ENCODE peak calls at places on chromosome 16, in five cellular contexts. One of them, this sample, is unnamed.

GRCh38 chr16:3980311-3981111 is 100.0 kb upstream of the CREBBP start:
- DNase-seq in H54: peak
- DNase-seq in stimulated activated CD4-positive, alpha-beta T cell treated with anti-CD3 and anti-CD28 coated beads, TNF-alpha, amount 100 ng/mL, for 48 hours: no peak
- DNase-seq in effector CD4-positive, alpha-beta T cell: no peak
- DNase-seq in germinal center: no peak
- DNase-seq in this sample: no peak

GRCh38 chr16:89636663-89637062 is 20.8 kb downstream of the CHMP1A start:
- DNase-seq in stimulated activated CD4-positive, alpha-beta T cell treated with anti-CD3 and anti-CD28 coated beads, TNF-alpha, amount 100 ng/mL, for 48 hours: no peak
- DNase-seq in H54: no peak
- DNase-seq in germinal center: no peak
- DNase-seq in effector CD4-positive, alpha-beta T cell: no peak
- DNase-seq in this sample: no peak

GRCh38 chr16:1152651-1153259 is at the start of gene CACNA1H:
- DNase-seq in stimulated activated CD4-positive, alpha-beta T cell treated with anti-CD3 and anti-CD28 coated beads, TNF-alpha, amount 100 ng/mL, for 48 hours: peak
- DNase-seq in effector CD4-positive, alpha-beta T cell: peak
- DNase-seq in germinal center: peak
- DNase-seq in H54: no peak
- DNase-seq in this sample: no peak

GRCh38 chr16:59148756-59149155 is 414.6 kb upstream of the GOT2 start:
- DNase-seq in effector CD4-positive, alpha-beta T cell: no peak
- DNase-seq in germinal center: no peak
- DNase-seq in H54: no peak
- DNase-seq in stimulated activated CD4-positive, alpha-beta T cell treated with anti-CD3 and anti-CD28 coated beads, TNF-alpha, amount 100 ng/mL, for 48 hours: no peak
- DNase-seq in this sample: no peak

GRCh38 chr16:473046-474043 is 47.9 kb downstream of the RAB11FIP3 start:
- DNase-seq in germinal center: no peak
- DNase-seq in H54: no peak
- DNase-seq in stimulated activated CD4-positive, alpha-beta T cell treated with anti-CD3 and anti-CD28 coated beads, TNF-alpha, amount 100 ng/mL, for 48 hours: no peak
- DNase-seq in effector CD4-positive, alpha-beta T cell: no peak
- DNase-seq in this sample: no peak

GRCh38 chr16:85659805-85660511 is 28.8 kb downstream of the GINS2 start:
- DNase-seq in effector CD4-positive, alpha-beta T cell: peak
- DNase-seq in H54: peak
- DNase-seq in stimulated activated CD4-positive, alpha-beta T cell treated with anti-CD3 and anti-CD28 coated beads, TNF-alpha, amount 100 ng/mL, for 48 hours: peak
- DNase-seq in germinal center: peak
- DNase-seq in this sample: peak

GRCh38 chr16:55021595-55022475 is 91.2 kb downstream of the IRX5 start:
- DNase-seq in H54: peak
- DNase-seq in germinal center: no peak
- DNase-seq in stimulated activated CD4-positive, alpha-beta T cell treated with anti-CD3 and anti-CD28 coated beads, TNF-alpha, amount 100 ng/mL, for 48 hours: no peak
- DNase-seq in effector CD4-positive, alpha-beta T cell: no peak
- DNase-seq in this sample: peak

GRCh38 chr16:89581045-89581695 is 5.6 kb downstream of the CPNE7 start:
- DNase-seq in effector CD4-positive, alpha-beta T cell: no peak
- DNase-seq in stimulated activated CD4-positive, alpha-beta T cell treated with anti-CD3 and anti-CD28 coated beads, TNF-alpha, amount 100 ng/mL, for 48 hours: no peak
- DNase-seq in H54: peak
- DNase-seq in germinal center: no peak
- DNase-seq in this sample: peak

GRCh38 chr16:86297391-86297790 is 212.9 kb upstream of the FOXF1 start:
- DNase-seq in stimulated activated CD4-positive, alpha-beta T cell treated with anti-CD3 and anti-CD28 coated beads, TNF-alpha, amount 100 ng/mL, for 48 hours: no peak
- DNase-seq in H54: peak
- DNase-seq in effector CD4-positive, alpha-beta T cell: no peak
- DNase-seq in germinal center: no peak
- DNase-seq in this sample: no peak

GRCh38 chr16:56354016-56354415 is 71.3 kb downstream of the AMFR start:
- DNase-seq in H54: no peak
- DNase-seq in stimulated activated CD4-positive, alpha-beta T cell treated with anti-CD3 and anti-CD28 coated beads, TNF-alpha, amount 100 ng/mL, for 48 hours: no peak
- DNase-seq in effector CD4-positive, alpha-beta T cell: no peak
- DNase-seq in germinal center: no peak
- DNase-seq in this sample: no peak

GRCh38 chr16:11396241-11397048 is 51.2 kb downstream of the RMI2 start:
- DNase-seq in H54: peak
- DNase-seq in effector CD4-positive, alpha-beta T cell: peak
- DNase-seq in stimulated activated CD4-positive, alpha-beta T cell treated with anti-CD3 and anti-CD28 coated beads, TNF-alpha, amount 100 ng/mL, for 48 hours: peak
- DNase-seq in germinal center: peak
- DNase-seq in this sample: peak

GRCh38 chr16:381788-382717 is at the start of gene PGAP6:
- DNase-seq in H54: peak
- DNase-seq in germinal center: peak
- DNase-seq in effector CD4-positive, alpha-beta T cell: peak
- DNase-seq in stimulated activated CD4-positive, alpha-beta T cell treated with anti-CD3 and anti-CD28 coated beads, TNF-alpha, amount 100 ng/mL, for 48 hours: no peak
- DNase-seq in this sample: peak

GRCh38 chr16:72848759-72849664 is 198.9 kb downstream of the ZFHX3 start:
- DNase-seq in H54: peak
- DNase-seq in stimulated activated CD4-positive, alpha-beta T cell treated with anti-CD3 and anti-CD28 coated beads, TNF-alpha, amount 100 ng/mL, for 48 hours: no peak
- DNase-seq in germinal center: no peak
- DNase-seq in effector CD4-positive, alpha-beta T cell: no peak
- DNase-seq in this sample: no peak

GRCh38 chr16:21614896-21615295 is 15.5 kb downstream of the METTL9 start:
- DNase-seq in H54: no peak
- DNase-seq in effector CD4-positive, alpha-beta T cell: no peak
- DNase-seq in stimulated activated CD4-positive, alpha-beta T cell treated with anti-CD3 and anti-CD28 coated beads, TNF-alpha, amount 100 ng/mL, for 48 hours: no peak
- DNase-seq in germinal center: no peak
- DNase-seq in this sample: no peak

GRCh38 chr16:28532940-28533647 is 5.7 kb downstream of the NUPR1 start:
- DNase-seq in H54: no peak
- DNase-seq in germinal center: no peak
- DNase-seq in stimulated activated CD4-positive, alpha-beta T cell treated with anti-CD3 and anti-CD28 coated beads, TNF-alpha, amount 100 ng/mL, for 48 hours: no peak
- DNase-seq in effector CD4-positive, alpha-beta T cell: no peak
- DNase-seq in this sample: no peak

GRCh38 chr16:47578573-47578972 is 117.4 kb downstream of the PHKB start:
- DNase-seq in stimulated activated CD4-positive, alpha-beta T cell treated with anti-CD3 and anti-CD28 coated beads, TNF-alpha, amount 100 ng/mL, for 48 hours: no peak
- DNase-seq in H54: no peak
- DNase-seq in germinal center: no peak
- DNase-seq in effector CD4-positive, alpha-beta T cell: no peak
- DNase-seq in this sample: no peak

GRCh38 chr16:3175157-3176153 is 12.5 kb upstream of the OR1F1 start:
- DNase-seq in effector CD4-positive, alpha-beta T cell: no peak
- DNase-seq in germinal center: no peak
- DNase-seq in stimulated activated CD4-positive, alpha-beta T cell treated with anti-CD3 and anti-CD28 coated beads, TNF-alpha, amount 100 ng/mL, for 48 hours: peak
- DNase-seq in H54: peak
- DNase-seq in this sample: no peak

GRCh38 chr16:10743227-10743609 is 424 bp upstream of the NUBP1 start:
- DNase-seq in germinal center: no peak
- DNase-seq in stimulated activated CD4-positive, alpha-beta T cell treated with anti-CD3 and anti-CD28 coated beads, TNF-alpha, amount 100 ng/mL, for 48 hours: no peak
- DNase-seq in H54: no peak
- DNase-seq in effector CD4-positive, alpha-beta T cell: no peak
- DNase-seq in this sample: no peak

GRCh38 chr16:61684566-61684965 is 351.7 kb downstream of the CDH8 start:
- DNase-seq in stimulated activated CD4-positive, alpha-beta T cell treated with anti-CD3 and anti-CD28 coated beads, TNF-alpha, amount 100 ng/mL, for 48 hours: no peak
- DNase-seq in effector CD4-positive, alpha-beta T cell: no peak
- DNase-seq in H54: no peak
- DNase-seq in germinal center: no peak
- DNase-seq in this sample: no peak

GRCh38 chr16:74111583-74111982 is 185.0 kb upstream of the PSMD7 start:
- DNase-seq in stimulated activated CD4-positive, alpha-beta T cell treated with anti-CD3 and anti-CD28 coated beads, TNF-alpha, amount 100 ng/mL, for 48 hours: no peak
- DNase-seq in effector CD4-positive, alpha-beta T cell: no peak
- DNase-seq in H54: no peak
- DNase-seq in germinal center: no peak
- DNase-seq in this sample: peak

GRCh38 chr16:80583466-80583865 is 42.7 kb downstream of the DYNLRB2 start:
- DNase-seq in germinal center: no peak
- DNase-seq in stimulated activated CD4-positive, alpha-beta T cell treated with anti-CD3 and anti-CD28 coated beads, TNF-alpha, amount 100 ng/mL, for 48 hours: peak
- DNase-seq in effector CD4-positive, alpha-beta T cell: no peak
- DNase-seq in H54: peak
- DNase-seq in this sample: no peak

GRCh38 chr16:54422569-54422978 is 136.0 kb upstream of the IRX3 start:
- DNase-seq in H54: no peak
- DNase-seq in germinal center: no peak
- DNase-seq in stimulated activated CD4-positive, alpha-beta T cell treated with anti-CD3 and anti-CD28 coated beads, TNF-alpha, amount 100 ng/mL, for 48 hours: no peak
- DNase-seq in effector CD4-positive, alpha-beta T cell: no peak
- DNase-seq in this sample: no peak

GRCh38 chr16:67665598-67665997 is 952 bp downstream of the ENKD1 start:
- DNase-seq in stimulated activated CD4-positive, alpha-beta T cell treated with anti-CD3 and anti-CD28 coated beads, TNF-alpha, amount 100 ng/mL, for 48 hours: no peak
- DNase-seq in H54: no peak
- DNase-seq in germinal center: no peak
- DNase-seq in effector CD4-positive, alpha-beta T cell: no peak
- DNase-seq in this sample: no peak

GRCh38 chr16:81711609-81712329 is 67.3 kb upstream of the PLCG2 start:
- DNase-seq in germinal center: no peak
- DNase-seq in stimulated activated CD4-positive, alpha-beta T cell treated with anti-CD3 and anti-CD28 coated beads, TNF-alpha, amount 100 ng/mL, for 48 hours: no peak
- DNase-seq in effector CD4-positive, alpha-beta T cell: no peak
- DNase-seq in H54: peak
- DNase-seq in this sample: peak

GRCh38 chr16:77385481-77385880 is 49.4 kb downstream of the ADAMTS18 start:
- DNase-seq in effector CD4-positive, alpha-beta T cell: no peak
- DNase-seq in H54: no peak
- DNase-seq in germinal center: no peak
- DNase-seq in stimulated activated CD4-positive, alpha-beta T cell treated with anti-CD3 and anti-CD28 coated beads, TNF-alpha, amount 100 ng/mL, for 48 hours: no peak
- DNase-seq in this sample: no peak

GRCh38 chr16:74603848-74604247 is 3.1 kb downstream of the GLG1 start:
- DNase-seq in stimulated activated CD4-positive, alpha-beta T cell treated with anti-CD3 and anti-CD28 coated beads, TNF-alpha, amount 100 ng/mL, for 48 hours: no peak
- DNase-seq in germinal center: no peak
- DNase-seq in H54: no peak
- DNase-seq in effector CD4-positive, alpha-beta T cell: no peak
- DNase-seq in this sample: no peak

GRCh38 chr16:100989-101388 is 23.0 kb downstream of the MPG start:
- DNase-seq in effector CD4-positive, alpha-beta T cell: no peak
- DNase-seq in germinal center: no peak
- DNase-seq in stimulated activated CD4-positive, alpha-beta T cell treated with anti-CD3 and anti-CD28 coated beads, TNF-alpha, amount 100 ng/mL, for 48 hours: no peak
- DNase-seq in H54: no peak
- DNase-seq in this sample: no peak

GRCh38 chr16:29644973-29645698 is 17.9 kb upstream of the SPN start:
- DNase-seq in stimulated activated CD4-positive, alpha-beta T cell treated with anti-CD3 and anti-CD28 coated beads, TNF-alpha, amount 100 ng/mL, for 48 hours: no peak
- DNase-seq in effector CD4-positive, alpha-beta T cell: no peak
- DNase-seq in germinal center: peak
- DNase-seq in H54: no peak
- DNase-seq in this sample: no peak

GRCh38 chr16:46727184-46727583 is 21.0 kb downstream of the MYLK3 start:
- DNase-seq in effector CD4-positive, alpha-beta T cell: no peak
- DNase-seq in stimulated activated CD4-positive, alpha-beta T cell treated with anti-CD3 and anti-CD28 coated beads, TNF-alpha, amount 100 ng/mL, for 48 hours: no peak
- DNase-seq in germinal center: no peak
- DNase-seq in H54: no peak
- DNase-seq in this sample: no peak

GRCh38 chr16:55861288-55861687 is 13.9 kb downstream of the CES5A start:
- DNase-seq in stimulated activated CD4-positive, alpha-beta T cell treated with anti-CD3 and anti-CD28 coated beads, TNF-alpha, amount 100 ng/mL, for 48 hours: no peak
- DNase-seq in germinal center: no peak
- DNase-seq in effector CD4-positive, alpha-beta T cell: no peak
- DNase-seq in H54: no peak
- DNase-seq in this sample: no peak

GRCh38 chr16:66930189-66930588 is 4.0 kb downstream of the CIAO2B start:
- DNase-seq in H54: peak
- DNase-seq in germinal center: no peak
- DNase-seq in effector CD4-positive, alpha-beta T cell: no peak
- DNase-seq in stimulated activated CD4-positive, alpha-beta T cell treated with anti-CD3 and anti-CD28 coated beads, TNF-alpha, amount 100 ng/mL, for 48 hours: no peak
- DNase-seq in this sample: peak

This sample was measured in RKO.